ENCODE peak calls at places on chromosomes 12 and 14, in six cellular contexts. R is psoas muscle, J is GM12865, P is fibroblast of lung, I is left ventricle myocardium inferior, A is stomach. U is an unnamed sample.

GRCh38 chr12:74120644-74121043 is 417.0 kb upstream of the ATXN7L3B start:
- DNase-seq in R (no peak), J (no peak), P (no peak), I (no peak), A (no peak), U (no peak)

GRCh38 chr12:14399871-14400270 is 34.4 kb downstream of the ATF7IP start:
- DNase-seq in R (no peak), J (peak; percentile 38), P (peak; percentile 49), I (no peak), A (no peak), U (no peak)

GRCh38 chr14:78197088-78197487 is 26.9 kb downstream of the NRXN3 start:
- DNase-seq in R (no peak), J (no peak), P (no peak), I (no peak), A (no peak), U (no peak)

GRCh38 chr12:81300454-81300853 is 222.6 kb downstream of the ACSS3 start:
- DNase-seq in R (no peak), J (no peak), P (no peak), I (no peak), A (no peak), U (no peak)

GRCh38 chr12:65968889-65969509 is 144.7 kb downstream of the HMGA2 start:
- DNase-seq in R (no peak), J (no peak), P (no peak), I (no peak), A (no peak), U (peak; percentile 77)

GRCh38 chr12:83114042-83114441 is 427.3 kb downstream of the TMTC2 start:
- DNase-seq in R (no peak), J (no peak), P (no peak), I (no peak), A (no peak), U (no peak)

GRCh38 chr12:80892597-80893445 is 44.9 kb downstream of the LIN7A start:
- DNase-seq in R (no peak), J (peak; percentile 14), P (no peak), I (no peak), A (no peak), U (peak; percentile 45)

GRCh38 chr14:62084020-62084419 is 321.8 kb downstream of the SNAPC1 start:
- DNase-seq in R (no peak), J (no peak), P (no peak), I (no peak), A (no peak), U (no peak)

DNA sequence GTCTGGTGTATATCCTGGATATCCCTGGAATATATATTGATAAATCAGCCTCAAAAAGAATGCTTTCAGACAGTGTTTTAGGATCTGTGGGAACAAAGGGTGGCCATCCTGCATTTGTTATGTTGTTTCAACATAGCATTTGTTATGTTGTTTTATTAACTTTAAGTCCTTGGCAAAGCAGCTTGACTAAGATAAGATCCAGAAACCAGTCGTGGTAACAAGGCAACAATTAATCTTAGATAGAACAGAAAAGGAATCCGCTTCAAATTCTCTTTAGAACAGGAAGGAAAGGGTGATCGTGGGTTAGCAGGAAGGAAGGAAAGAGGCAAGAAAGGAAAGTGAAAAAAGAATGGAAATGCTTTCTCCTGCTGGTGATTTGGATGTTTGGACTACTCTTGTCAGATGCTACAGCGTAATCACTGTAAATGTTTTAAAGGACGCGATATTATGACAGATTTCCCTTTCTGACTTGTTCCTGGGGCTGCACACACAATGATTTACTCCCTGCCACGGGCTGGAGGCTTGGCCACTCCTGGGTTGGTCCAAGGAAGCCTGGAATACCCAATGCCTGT is 443.3 kb downstream of the DPF3 start:
- DNase-seq in R (no peak), J (no peak), P (no peak), I (no peak), A (no peak), U (no peak)
- H3K4me3 ChIP-seq in R (no peak overlapping the region), J (no peak overlapping the region), P (no peak overlapping the region), I (no peak overlapping the region), A (no peak overlapping the region), U (no peak overlapping the region)

GRCh38 chr12:76317976-76318375 is 30.2 kb downstream of the BBS10 start:
- DNase-seq in R (no peak), J (no peak), P (no peak), I (no peak), A (no peak), U (no peak)

GRCh38 chr12:76313289-76313688 is 34.9 kb downstream of the BBS10 start:
- DNase-seq in R (no peak), J (no peak), P (no peak), I (no peak), A (no peak), U (no peak)

GRCh38 chr12:76316468-76316867 is 31.7 kb downstream of the BBS10 start:
- DNase-seq in R (no peak), J (no peak), P (no peak), I (no peak), A (no peak), U (no peak)

DNA sequence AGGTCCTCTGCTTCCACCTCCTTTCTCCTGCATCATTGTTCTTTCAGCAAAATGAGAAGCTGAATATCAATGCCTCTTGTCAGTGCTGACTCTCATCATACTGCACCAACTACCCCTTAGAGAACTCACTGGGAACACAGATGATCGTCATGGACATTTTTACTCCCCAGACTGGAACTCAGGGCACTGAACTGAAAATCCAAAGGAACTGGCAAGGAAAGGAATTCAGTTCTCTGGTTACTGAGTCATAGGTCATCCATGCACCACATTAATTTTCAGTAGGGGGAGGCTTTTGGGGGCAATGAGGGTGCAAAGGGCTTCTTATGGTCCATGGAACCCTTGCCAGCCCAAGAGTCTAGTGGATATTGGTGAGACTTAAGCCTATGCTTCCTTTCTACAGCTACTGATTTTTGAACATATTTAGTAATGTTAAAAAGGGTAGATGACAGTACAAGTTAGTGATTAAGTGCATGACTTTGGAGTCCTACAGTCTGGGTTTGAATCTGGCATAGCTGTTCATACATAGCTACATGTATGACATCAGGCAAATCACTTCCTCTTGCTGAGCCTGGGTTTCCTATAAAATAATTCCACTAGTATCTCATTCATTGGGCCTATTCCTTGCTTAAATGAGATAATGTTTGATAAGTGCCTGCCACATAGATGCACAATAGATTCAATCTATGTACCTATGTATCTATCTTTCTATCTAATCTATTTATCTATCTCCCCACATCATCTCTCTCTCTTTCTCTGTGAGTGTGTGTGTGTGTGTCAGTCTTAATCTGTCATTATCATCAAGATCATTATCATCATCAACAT is 29.2 kb downstream of the BBS10 start:
- DNase-seq in R (no peak), J (no peak), P (no peak), I (no peak), A (no peak), U (no peak)
- TF ChIP-seq CTCF in R (no peak), J (no peak), P (no peak), I (no peak), A (no peak), U (no peak)

DNA sequence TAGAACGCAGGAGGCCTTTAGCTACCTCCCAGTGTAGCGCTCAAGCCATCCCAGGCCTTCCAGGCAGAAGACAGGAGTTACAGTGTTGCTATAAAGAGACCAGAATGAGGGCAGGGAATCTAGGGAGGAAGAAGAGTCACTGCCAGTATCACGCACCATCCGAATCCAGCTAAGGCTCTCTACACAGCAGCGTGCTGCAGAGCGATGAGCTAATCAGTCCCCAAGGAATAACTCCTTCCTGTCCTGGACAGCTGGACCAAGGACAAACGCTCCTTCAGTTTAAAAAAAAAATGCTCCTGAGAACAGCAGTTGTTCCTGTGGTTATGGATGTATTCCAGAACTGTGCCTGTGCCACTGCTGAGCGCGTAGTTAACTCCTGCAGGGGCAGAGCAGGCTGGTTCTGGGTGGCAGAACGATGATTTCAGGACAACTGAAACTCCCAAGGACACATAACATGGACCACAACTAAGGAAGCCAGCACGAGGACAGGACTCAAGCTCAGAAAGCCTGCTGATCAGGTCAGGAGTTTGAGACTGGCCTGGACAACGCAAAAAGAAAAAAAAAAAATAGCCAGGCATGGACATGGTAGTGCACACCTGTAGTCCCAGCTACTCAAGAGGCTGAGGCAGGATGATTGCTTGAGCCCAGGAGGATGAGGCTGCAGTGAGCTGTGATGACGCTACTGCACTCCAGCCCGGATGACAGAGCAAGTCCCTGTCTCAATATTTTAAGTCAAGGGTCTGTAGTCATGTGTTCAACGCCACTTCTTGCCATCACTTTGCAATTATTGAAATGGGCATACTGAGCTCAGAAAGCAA is 2.6 kb downstream of the IFFO1 start:
- DNase-seq in R (peak; percentile 86), J (no peak), P (peak; percentile 80), I (peak; percentile 57), A (no peak), U (peak; percentile 93)
- H3K4me3 ChIP-seq in R (peak overlapping the region; percentile 95), J (peak overlapping the region; percentile 9), P (peak overlapping the region; percentile 89), I (peak overlapping the region; percentile 95), A (peak overlapping the region; percentile 68), U (peak overlapping the region; percentile 91)

GRCh38 chr12:49368240-49368600 is 958 bp downstream of the SPATS2 start:
- DNase-seq in R (no peak), J (no peak), P (no peak), I (no peak), A (no peak), U (no peak)

GRCh38 chr12:49366652-49367380 is 446 bp upstream of the SPATS2 start:
- DNase-seq in R (peak; percentile 95), J (peak; percentile 98), P (peak; percentile 94), I (peak; percentile 91), A (peak; percentile 91), U (peak; percentile 98)

GRCh38 chr12:49367381-49368239 is at the start of gene SPATS2:
- DNase-seq in R (peak; percentile 96), J (peak; percentile 63), P (no peak), I (peak; percentile 96), A (no peak), U (peak; percentile 60)

GRCh38 chr12:49370539-49370938 is 3.3 kb downstream of the SPATS2 start:
- DNase-seq in R (no peak), J (no peak), P (no peak), I (no peak), A (no peak), U (no peak)

GRCh38 chr12:49369723-49370145 is 2.5 kb downstream of the SPATS2 start:
- DNase-seq in R (peak; percentile 67), J (peak; percentile 89), P (peak; percentile 58), I (peak; percentile 25), A (peak; percentile 43), U (peak; percentile 64)
- TF ChIP-seq CTCF in R (peak; percentile 51), J (peak; percentile 62), P (peak; percentile 53), I (peak; percentile 55), A (no peak), U (peak; percentile 29)

U was measured in foreskin fibroblast.